ENCODE peak calls at places on chromosomes 5 and 9, in four cellular contexts. X is suprapubic skin, B is prostate gland, C is sigmoid colon. I is an unnamed sample.

GRCh38 chr5:135890296-135890695 is 5.3 kb downstream of the IL9 start:
- DNase-seq in X (no peak), B (no peak), C (no peak), I (no peak)

GRCh38 chr5:160311491-160312138 is 749 bp downstream of the CCNJL start:
- DNase-seq in X (no peak), B (no peak), C (no peak), I (peak; percentile 89)

GRCh38 chr9:40914772-40915659 is 213.5 kb downstream of the FOXD4L6 start:
- DNase-seq in X (no peak), B (no peak), C (no peak), I (no peak)

GRCh38 chr9:82333671-82334070 is 345.1 kb downstream of the SPATA31D1 start:
- DNase-seq in X (no peak), B (no peak), C (no peak), I (no peak)

GRCh38 chr5:150502106-150502505 is 5.8 kb upstream of the NDST1 start:
- DNase-seq in X (no peak), B (no peak), C (no peak), I (no peak)

GRCh38 chr9:129103595-129103965 is 7.0 kb downstream of the CRAT start:
- DNase-seq in X (no peak), B (no peak), C (no peak), I (no peak)

GRCh38 chr5:95417971-95418370 is 26.8 kb downstream of the FAM81B start:
- DNase-seq in X (no peak), B (no peak), C (no peak), I (no peak)

GRCh38 chr5:104598285-104598684 is 1035.7 kb upstream of the NUDT12 start:
- DNase-seq in X (no peak), B (no peak), C (no peak), I (no peak)

GRCh38 chr5:65262590-65263189 is 219.0 kb downstream of the ADAMTS6 start:
- DNase-seq in X (no peak), B (no peak), C (no peak), I (no peak)

GRCh38 chr5:4921929-4922328 is 218.2 kb upstream of the ADAMTS16 start:
- DNase-seq in X (no peak), B (no peak), C (no peak), I (no peak)

GRCh38 chr5:140344683-140345423 is 1.6 kb downstream of the HBEGF start:
- DNase-seq in X (no peak), B (no peak), C (no peak), I (peak; percentile 44)

GRCh38 chr5:151585970-151586369 is 5.2 kb downstream of the FAT2 start:
- DNase-seq in X (peak; percentile 76), B (peak; percentile 87), C (no peak), I (no peak)

GRCh38 chr5:112342364-112342763 is 76.7 kb downstream of the EPB41L4A start:
- DNase-seq in X (no peak), B (no peak), C (no peak), I (no peak)

DNA sequence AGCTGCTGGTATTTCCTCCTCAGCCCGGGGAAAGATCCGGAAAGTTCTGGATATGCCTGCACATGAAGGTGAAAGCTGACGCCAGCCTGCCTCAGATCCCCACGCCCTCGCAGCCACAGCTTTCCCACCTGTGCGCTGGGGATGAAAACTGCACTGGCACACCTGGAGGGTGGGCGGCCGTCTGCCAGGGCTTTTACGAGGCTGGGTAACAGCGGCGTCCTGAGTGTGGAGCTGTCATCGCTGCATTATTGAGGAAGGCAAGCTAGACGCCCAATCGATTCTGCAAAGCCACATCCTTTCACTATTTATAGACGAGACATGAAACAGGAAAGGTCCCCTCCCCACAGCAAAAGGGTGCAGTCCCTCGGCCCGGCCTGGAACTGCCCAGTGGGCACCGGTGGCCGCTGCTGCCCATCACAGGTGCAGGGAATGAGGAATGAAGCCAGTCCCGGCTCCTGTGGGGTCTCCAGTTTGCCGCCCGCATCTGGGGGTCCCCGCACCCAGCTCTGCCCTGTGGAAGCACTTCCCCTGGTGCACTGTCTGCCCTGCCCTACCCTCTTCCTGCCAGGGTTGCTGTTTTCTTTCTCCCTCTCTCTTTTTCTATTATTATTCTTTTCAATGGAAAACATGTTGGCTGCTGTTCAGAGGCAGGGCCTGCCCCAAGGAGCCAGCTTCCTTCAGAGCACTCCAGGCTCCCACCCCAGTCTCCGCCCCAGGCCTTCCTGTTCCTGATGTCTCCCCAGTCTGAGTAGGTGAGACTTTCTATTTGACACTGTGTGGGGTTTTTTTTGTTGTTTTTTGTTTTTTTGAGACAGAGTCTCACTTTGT is 7.0 kb downstream of the NOTCH1 start:
- DNase-seq in X (no peak), B (peak; percentile 70), C (no peak), I (peak; percentile 90)
- H3K27ac ChIP-seq in X (peak overlapping the region; percentile 84), B (peak overlapping the region; percentile 54), C (peak overlapping the region; percentile 97), I (peak overlapping the region; percentile 85)

DNA sequence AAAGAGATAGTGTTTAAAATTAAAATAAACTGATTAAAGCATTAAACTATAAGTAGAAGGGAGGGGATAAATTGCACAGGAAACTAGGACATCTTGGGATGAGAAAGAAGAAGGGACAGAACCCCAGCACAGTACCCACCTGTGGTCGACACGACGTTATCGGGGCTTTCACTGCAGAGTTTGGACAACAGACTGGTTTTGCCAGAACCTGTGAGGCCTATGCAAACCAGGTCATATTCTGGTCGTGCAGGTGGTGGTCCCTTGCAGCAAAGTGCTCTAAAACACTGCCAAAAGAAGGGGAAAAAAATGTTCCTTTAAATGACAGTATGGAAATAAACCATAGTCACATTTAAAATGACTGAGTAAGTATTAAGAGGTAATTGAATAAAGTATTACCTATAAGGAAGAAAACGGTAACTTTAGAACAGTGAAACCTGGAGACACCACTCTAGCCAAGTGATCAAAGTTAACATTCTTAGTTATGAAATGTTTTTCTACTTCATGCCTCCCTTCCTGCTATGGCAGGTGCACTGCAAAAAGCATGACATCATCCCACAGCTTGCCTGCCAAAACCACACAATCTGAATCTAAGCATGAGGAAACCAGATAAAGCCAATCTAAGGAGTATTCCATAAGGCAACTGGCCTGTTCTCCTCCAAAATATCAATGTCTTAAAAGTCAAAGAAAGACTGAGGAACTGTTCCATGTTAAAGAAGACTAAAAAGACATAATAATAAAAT is 138.6 kb downstream of the ARL15 start:
- DNase-seq in X (no peak), B (no peak), C (no peak), I (no peak)
- TF ChIP-seq POLR2AphosphoS5 in X (no peak), B (no peak), C (no peak), I (no peak)

GRCh38 chr9:114994716-114995115 is 64.3 kb upstream of the TNFSF8 start:
- DNase-seq in X (no peak), B (no peak), C (no peak), I (no peak)

GRCh38 chr9:115000217-115000639 is 69.8 kb upstream of the TNFSF8 start:
- DNase-seq in X (no peak), B (no peak), C (no peak), I (no peak)

GRCh38 chr9:114991861-114992260 is 61.5 kb upstream of the TNFSF8 start:
- DNase-seq in X (no peak), B (no peak), C (no peak), I (no peak)

GRCh38 chr9:114990901-114991300 is 60.5 kb upstream of the TNFSF8 start:
- DNase-seq in X (no peak), B (no peak), C (no peak), I (no peak)

DNA sequence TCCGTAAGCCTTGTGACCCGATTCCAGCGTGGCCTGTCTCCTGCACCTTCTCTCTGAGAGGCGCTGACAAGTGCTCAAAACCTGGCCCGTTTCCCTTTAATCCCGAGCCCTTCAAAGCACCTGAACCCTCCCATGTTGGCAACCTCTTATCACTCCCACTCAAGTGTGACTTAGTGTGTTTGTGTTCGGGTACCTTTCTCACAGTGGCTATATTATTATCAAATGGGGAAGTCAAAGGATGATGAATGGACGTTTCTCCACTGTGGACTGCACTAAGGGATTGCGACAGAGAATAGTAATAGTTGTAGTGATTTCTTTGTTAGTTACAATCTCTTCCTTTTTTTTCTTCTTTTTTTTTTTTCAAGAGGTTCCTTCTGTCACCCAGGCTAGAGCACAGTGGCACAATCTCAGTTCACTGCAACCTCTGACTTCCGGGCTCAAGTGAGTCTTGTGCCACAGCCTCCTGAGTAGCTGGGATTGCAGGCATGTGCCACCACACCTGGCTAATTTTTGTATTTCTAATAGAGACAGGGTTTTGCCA is 65.4 kb upstream of the TNFSF8 start:
- DNase-seq in X (no peak), B (no peak), C (no peak), I (no peak)
- H3K27ac ChIP-seq in X (no peak overlapping the region), B (no peak overlapping the region), C (no peak overlapping the region), I (peak overlapping the region; percentile 41)

GRCh38 chr9:19788614-19789271 is at the start of gene SLC24A2:
- DNase-seq in X (no peak), B (no peak), C (no peak), I (no peak)
- TF ChIP-seq POLR2AphosphoS5 in X (no peak), B (no peak), C (no peak), I (no peak)

GRCh38 chr9:127396253-127396807 is 639 bp upstream of the SLC2A8 start:
- DNase-seq in X (no peak), B (no peak), C (peak; percentile 65), I (no peak)
- H3K27ac ChIP-seq in X (peak overlapping the region; percentile 16), B (no peak overlapping the region), C (peak overlapping the region; percentile 70), I (peak overlapping the region; percentile 89)

GRCh38 chr5:88824892-88825781 is 57.8 kb downstream of the MEF2C start:
- DNase-seq in X (no peak), B (no peak), C (no peak), I (no peak)
- TF ChIP-seq POLR2AphosphoS5 in X (no peak), B (peak; percentile 57), C (no peak), I (no peak)